ENCODE peak calls at places on chromosomes 5 and 9, in seven cellular contexts. W is HCT116, U is body of pancreas, X is gastrocnemius medialis, Z is Peyer's patch, L is HepG2, S is spleen. N is an unnamed sample.

GRCh38 chr9:98522487-98522886 is 186.2 kb downstream of the GABBR2 start:
- DNase-seq in W (no peak), U (no peak), X (no peak), Z (no peak), L (no peak), S (no peak), N (no peak)

GRCh38 chr5:138149530-138149929 is 10.3 kb upstream of the NME5 start:
- DNase-seq in W (no peak), U (no peak), X (no peak), Z (no peak), L (no peak), S (no peak), N (no peak)

GRCh38 chr5:57529864-57530263 is 47.3 kb upstream of the ACTBL2 start:
- DNase-seq in W (no peak), U (no peak), X (no peak), Z (no peak), L (no peak), S (no peak), N (no peak)

GRCh38 chr9:91694081-91694870 is 255.8 kb downstream of the ROR2 start:
- DNase-seq in W (no peak), U (no peak), X (no peak), Z (no peak), L (no peak), S (no peak), N (no peak)

GRCh38 chr9:137466041-137466799 is 7.1 kb upstream of the NSMF start:
- DNase-seq in W (no peak), U (no peak), X (no peak), Z (no peak), L (no peak), S (peak), N (peak)

GRCh38 chr9:22911632-22912031 is 465.0 kb downstream of the DMRTA1 start:
- DNase-seq in W (no peak), U (no peak), X (no peak), Z (no peak), L (no peak), S (no peak), N (no peak)

GRCh38 chr5:168585119-168585912 is 6.1 kb upstream of the PANK3 start:
- DNase-seq in W (no peak), U (no peak), X (no peak), Z (no peak), L (no peak), S (no peak), N (no peak)

GRCh38 chr5:54197018-54197417 is 113.4 kb downstream of the ARL15 start:
- DNase-seq in W (no peak), U (no peak), X (no peak), Z (no peak), L (no peak), S (no peak), N (no peak)

GRCh38 chr9:30329441-30329840 is 2055.0 kb upstream of the ACO1 start:
- DNase-seq in W (no peak), U (no peak), X (no peak), Z (no peak), L (no peak), S (no peak), N (no peak)

GRCh38 chr5:181127456-181127855 is 3.5 kb downstream of the OR2V1 start:
- DNase-seq in W (no peak), U (no peak), X (no peak), Z (no peak), L (no peak), S (no peak), N (no peak)

GRCh38 chr5:120621339-120621738 is 157.2 kb downstream of the PRR16 start:
- DNase-seq in W (no peak), U (no peak), X (no peak), Z (no peak), L (no peak), S (no peak), N (no peak)

GRCh38 chr5:112205840-112206239 is 213.2 kb downstream of the EPB41L4A start:
- DNase-seq in W (no peak), U (no peak), X (no peak), Z (no peak), L (no peak), S (no peak), N (no peak)

GRCh38 chr9:96150324-96151023 is 151.5 kb downstream of the HSD17B3 start:
- DNase-seq in W (no peak), U (no peak), X (no peak), Z (peak), L (no peak), S (no peak), N (no peak)

GRCh38 chr5:105963856-105964255 is 1706.9 kb downstream of the EFNA5 start:
- DNase-seq in W (no peak), U (no peak), X (no peak), Z (no peak), L (no peak), S (no peak), N (no peak)

GRCh38 chr5:150489358-150490295 is 18.3 kb upstream of the NDST1 start:
- DNase-seq in W (no peak), U (no peak), X (no peak), Z (peak), L (no peak), S (peak), N (peak)

GRCh38 chr5:149002761-149003689 is 59.8 kb downstream of the SH3TC2 start:
- DNase-seq in W (no peak), U (no peak), X (no peak), Z (no peak), L (no peak), S (no peak), N (no peak)

GRCh38 chr9:74770508-74771261 is 117.0 kb downstream of the TRPM6 start:
- DNase-seq in W (peak), U (peak), X (no peak), Z (peak), L (peak), S (peak), N (peak)

GRCh38 chr9:93815135-93815534 is 140.0 kb downstream of the BARX1 start:
- DNase-seq in W (no peak), U (peak), X (no peak), Z (no peak), L (no peak), S (no peak), N (no peak)

GRCh38 chr9:94156549-94157407 is 72.5 kb downstream of the PTPDC1 start:
- DNase-seq in W (no peak), U (peak), X (peak), Z (peak), L (peak), S (no peak), N (peak)

GRCh38 chr9:18921677-18922076 is 111.3 kb downstream of the SAXO1 start:
- DNase-seq in W (no peak), U (no peak), X (no peak), Z (no peak), L (no peak), S (no peak), N (no peak)

GRCh38 chr5:143355710-143356109 is 47.8 kb downstream of the NR3C1 start:
- DNase-seq in W (peak), U (peak), X (peak), Z (peak), L (peak), S (peak), N (peak)

GRCh38 chr5:157971466-157972324 is 112.8 kb upstream of the CLINT1 start:
- DNase-seq in W (no peak), U (no peak), X (no peak), Z (no peak), L (no peak), S (no peak), N (no peak)

GRCh38 chr9:137149942-137150484 is 11.1 kb downstream of the GRIN1 start:
- DNase-seq in W (no peak), U (no peak), X (no peak), Z (no peak), L (no peak), S (no peak), N (no peak)

GRCh38 chr5:151870820-151871219 is 53.8 kb downstream of the GLRA1 start:
- DNase-seq in W (no peak), U (no peak), X (no peak), Z (no peak), L (no peak), S (no peak), N (no peak)

GRCh38 chr5:112957409-112957808 is 19.2 kb upstream of the DCP2 start:
- DNase-seq in W (no peak), U (no peak), X (no peak), Z (no peak), L (no peak), S (no peak), N (no peak)

GRCh38 chr9:81083062-81083461 is 606.3 kb downstream of the TLE1 start:
- DNase-seq in W (no peak), U (no peak), X (no peak), Z (no peak), L (no peak), S (no peak), N (no peak)

GRCh38 chr5:80757290-80757689 is 102.5 kb upstream of the DHFR start:
- DNase-seq in W (no peak), U (no peak), X (no peak), Z (no peak), L (no peak), S (no peak), N (no peak)

GRCh38 chr5:17154211-17154996 is 63.0 kb upstream of the BASP1 start:
- DNase-seq in W (no peak), U (no peak), X (no peak), Z (no peak), L (no peak), S (no peak), N (no peak)

GRCh38 chr5:50445281-50445949 is 4.3 kb upstream of the EMB start:
- DNase-seq in W (no peak), U (no peak), X (no peak), Z (peak), L (no peak), S (no peak), N (no peak)

GRCh38 chr9:26131891-26132290 is 453.6 kb upstream of the TUSC1 start:
- DNase-seq in W (no peak), U (no peak), X (no peak), Z (no peak), L (no peak), S (no peak), N (no peak)

GRCh38 chr5:69213513-69214215 is 21.0 kb upstream of the CDK7 start:
- DNase-seq in W (no peak), U (no peak), X (no peak), Z (no peak), L (peak), S (no peak), N (no peak)

GRCh38 chr9:79700607-79701330 is 129.0 kb downstream of the TLE4 start:
- DNase-seq in W (no peak), U (no peak), X (no peak), Z (no peak), L (no peak), S (no peak), N (no peak)

GRCh38 chr5:96288845-96289185 is 144.2 kb downstream of the PCSK1 start:
- DNase-seq in W (no peak), U (no peak), X (no peak), Z (no peak), L (peak), S (no peak), N (no peak)

GRCh38 chr9:137157618-137158502 is 12.0 kb downstream of the LRRC26 start:
- DNase-seq in W (no peak), U (no peak), X (no peak), Z (no peak), L (no peak), S (no peak), N (no peak)

GRCh38 chr9:81682797-81683196 is 6.5 kb downstream of the TLE1 start:
- DNase-seq in W (no peak), U (peak), X (no peak), Z (no peak), L (no peak), S (no peak), N (no peak)

GRCh38 chr9:16485575-16486321 is 384.7 kb downstream of the BNC2 start:
- DNase-seq in W (no peak), U (no peak), X (no peak), Z (no peak), L (no peak), S (no peak), N (no peak)

GRCh38 chr9:36207546-36208012 is 16.9 kb downstream of the CLTA start:
- DNase-seq in W (no peak), U (no peak), X (no peak), Z (no peak), L (peak), S (no peak), N (no peak)

GRCh38 chr9:36210722-36211121 is 20.0 kb downstream of the CLTA start:
- DNase-seq in W (no peak), U (no peak), X (no peak), Z (no peak), L (no peak), S (no peak), N (no peak)

GRCh38 chr9:36207016-36207415 is 16.3 kb downstream of the CLTA start:
- DNase-seq in W (no peak), U (no peak), X (no peak), Z (no peak), L (no peak), S (no peak), N (no peak)

GRCh38 chr9:36211510-36211909 is 20.8 kb downstream of the CLTA start:
- DNase-seq in W (no peak), U (no peak), X (no peak), Z (no peak), L (no peak), S (no peak), N (no peak)

DNA sequence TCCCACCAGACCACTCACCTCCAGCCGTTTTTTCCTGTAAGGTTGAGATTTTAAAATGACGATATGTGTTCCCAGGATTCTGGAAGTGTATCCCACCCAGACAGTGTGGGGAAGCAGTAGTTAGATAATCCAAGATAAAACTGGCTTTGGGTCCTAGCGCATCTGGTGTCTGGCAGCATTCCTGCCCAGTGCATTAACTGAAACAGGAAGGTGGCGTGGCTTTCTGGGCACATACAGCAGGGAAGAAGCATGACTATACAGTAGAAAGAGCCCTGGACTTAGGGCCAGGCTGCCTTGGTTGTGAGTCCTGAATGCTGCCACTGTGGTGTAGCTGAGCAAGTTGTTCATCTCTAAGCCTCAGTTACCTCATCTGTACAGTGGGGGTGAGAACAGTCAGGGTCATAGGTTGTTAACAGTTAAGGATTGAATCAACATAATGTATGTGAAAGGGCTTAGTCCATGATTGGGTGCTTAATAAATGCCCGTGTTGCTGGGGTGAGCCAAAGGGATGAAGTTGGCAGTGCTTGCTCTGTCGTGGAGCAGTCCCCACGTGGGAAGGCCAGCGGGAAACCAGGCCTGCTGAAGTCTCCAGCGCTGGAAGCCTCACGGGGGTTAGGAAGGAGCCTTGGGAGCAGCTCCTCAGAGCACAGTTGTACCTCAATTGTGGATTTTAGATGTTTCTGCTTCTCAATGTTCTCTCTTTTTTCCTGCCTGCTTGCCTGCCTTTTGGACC is 18.0 kb downstream of the CLTA start:
- DNase-seq in W (no peak), U (no peak), X (no peak), Z (no peak), L (no peak), S (no peak), N (no peak)
- H3K27ac ChIP-seq in W (no peak), U (no peak), X (peak), Z (no peak), L (peak), S (no peak), N (no peak)

GRCh38 chr5:172809774-172810173 is 24.3 kb upstream of the ERGIC1 start:
- DNase-seq in W (no peak), U (no peak), X (no peak), Z (no peak), L (no peak), S (no peak), N (no peak)

GRCh38 chr5:172805736-172806255 is 28.3 kb upstream of the ERGIC1 start:
- DNase-seq in W (no peak), U (no peak), X (no peak), Z (peak), L (no peak), S (peak), N (no peak)

GRCh38 chr5:172805018-172805683 is 28.9 kb upstream of the ERGIC1 start:
- DNase-seq in W (no peak), U (no peak), X (no peak), Z (no peak), L (no peak), S (no peak), N (no peak)

GRCh38 chr5:172807766-172808311 is 26.2 kb upstream of the ERGIC1 start:
- DNase-seq in W (no peak), U (no peak), X (no peak), Z (peak), L (no peak), S (no peak), N (no peak)

DNA sequence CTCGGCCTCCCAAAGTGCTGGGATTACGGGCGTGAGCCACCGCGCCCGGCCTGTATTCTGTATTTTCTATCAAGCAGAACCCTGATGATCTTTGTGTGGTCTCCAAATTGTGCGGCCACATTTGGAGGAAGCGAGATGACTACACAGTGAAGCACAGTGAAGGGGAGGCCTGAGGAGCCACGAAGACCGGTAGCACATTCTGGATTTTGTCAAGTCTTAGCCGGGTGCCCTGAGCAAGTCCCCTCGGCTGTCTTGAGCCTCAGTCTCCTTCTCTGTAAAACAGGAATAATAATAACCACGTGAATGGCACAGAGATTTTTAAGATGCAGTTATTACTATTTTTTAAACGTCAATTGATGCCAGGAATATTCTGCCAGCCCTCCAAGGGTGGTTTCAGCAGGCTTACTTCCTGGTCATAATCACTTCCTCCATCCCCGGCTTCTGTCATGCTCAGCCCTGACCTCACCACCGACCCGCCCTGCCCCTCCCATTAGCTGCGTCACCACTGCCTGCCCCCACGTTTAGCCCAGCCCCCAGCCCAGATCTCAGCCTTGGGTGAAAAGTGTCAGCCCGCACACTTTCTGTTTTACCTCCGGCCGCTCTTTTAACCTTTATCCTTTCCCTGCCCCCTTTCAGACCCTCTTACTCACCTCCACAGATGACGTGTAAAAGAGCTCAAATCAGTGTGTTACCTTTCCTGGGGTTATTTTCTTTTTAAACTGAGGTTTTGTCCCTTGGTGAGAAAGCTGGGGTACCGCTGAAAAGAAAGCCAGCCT is 27.0 kb upstream of the ERGIC1 start:
- DNase-seq in W (peak), U (peak), X (peak), Z (peak), L (peak), S (peak), N (peak)
- TF ChIP-seq POLR2A in W (no peak), U (peak), X (peak), Z (peak), L (peak), S (peak), N (no peak)

DNA sequence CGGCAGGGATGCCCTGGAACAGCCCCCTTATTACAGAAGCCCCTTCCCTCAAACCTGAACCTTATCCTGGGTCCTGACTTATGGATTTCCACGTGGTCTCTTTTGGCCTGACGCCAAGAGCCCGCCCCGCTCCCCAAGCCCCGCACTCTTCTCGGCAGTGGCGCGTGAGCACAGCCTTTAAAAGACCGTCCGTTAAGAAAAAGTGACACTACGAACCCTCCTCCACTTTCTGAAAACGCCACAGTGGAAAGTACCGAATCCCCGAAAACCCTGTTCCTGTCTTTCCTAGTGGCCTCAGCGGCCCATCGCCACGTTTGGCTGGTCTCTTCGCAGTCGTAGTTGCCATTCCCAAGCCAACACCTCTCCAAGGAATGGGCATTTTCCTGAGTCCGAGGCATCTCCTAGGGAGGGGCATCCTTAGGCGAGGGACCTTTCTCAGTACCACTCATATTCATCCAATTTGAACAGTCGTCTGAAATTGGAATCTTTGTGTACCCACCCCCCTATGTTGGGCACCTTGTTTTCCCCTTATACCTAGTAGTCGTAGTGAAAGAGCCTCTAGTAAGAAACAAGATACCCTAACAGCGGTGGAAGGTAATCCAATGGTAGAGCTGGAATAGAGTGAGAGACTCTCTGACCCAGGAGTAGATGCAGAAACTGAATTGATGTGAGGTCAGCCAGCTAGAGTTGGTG is 769 bp upstream of the MCIDAS start:
- DNase-seq in W (no peak), U (no peak), X (no peak), Z (no peak), L (no peak), S (no peak), N (no peak)
- H3K4me3 ChIP-seq in W (peak), U (peak), X (peak), Z (peak), L (peak), S (peak), N (peak)

GRCh38 chr9:114574438-114574837 is 13.1 kb upstream of the ATP6V1G1 start:
- DNase-seq in W (no peak), U (no peak), X (no peak), Z (no peak), L (no peak), S (no peak), N (no peak)
- H3K27ac ChIP-seq in W (no peak), U (no peak), X (no peak), Z (no peak), L (no peak), S (no peak), N (no peak)

GRCh38 chr9:4762108-4762888 is 21.3 kb upstream of the AK3 start:
- DNase-seq in W (peak), U (peak), X (peak), Z (peak), L (peak), S (peak), N (peak)

GRCh38 chr9:4764033-4764432 is 23.0 kb upstream of the AK3 start:
- DNase-seq in W (no peak), U (no peak), X (no peak), Z (no peak), L (no peak), S (no peak), N (no peak)

GRCh38 chr9:4760122-4760521 is 19.1 kb upstream of the AK3 start:
- DNase-seq in W (no peak), U (no peak), X (no peak), Z (no peak), L (no peak), S (no peak), N (no peak)

GRCh38 chr9:4768681-4769080 is 24.1 kb upstream of the RCL1 start:
- DNase-seq in W (no peak), U (no peak), X (no peak), Z (peak), L (no peak), S (no peak), N (no peak)

GRCh38 chr9:4762889-4763521 is 22.0 kb upstream of the AK3 start:
- DNase-seq in W (no peak), U (no peak), X (no peak), Z (peak), L (no peak), S (peak), N (peak)
- TF ChIP-seq POLR2A in W (no peak), U (no peak), X (no peak), Z (no peak), L (no peak), S (no peak), N (no peak)

GRCh38 chr5:123124495-123125171 is 35.6 kb downstream of the PRDM6 start:
- DNase-seq in W (no peak), U (no peak), X (no peak), Z (no peak), L (no peak), S (no peak), N (no peak)
- H3K4me3 ChIP-seq in W (no peak), U (no peak), X (no peak), Z (no peak), L (no peak), S (no peak), N (no peak)

GRCh38 chr5:74624009-74624408 is 16.5 kb downstream of the ENC1 start:
- DNase-seq in W (no peak), U (no peak), X (no peak), Z (no peak), L (no peak), S (no peak), N (no peak)
- H3K27ac ChIP-seq in W (no peak), U (no peak), X (no peak), Z (no peak), L (no peak), S (no peak), N (no peak)

N was measured in heart left ventricle.